ENCODE peak calls at places on chromosomes 5 and 9, in ten cellular contexts. P is dermis blood vessel endothelial cell, R is T47D, M is lower lobe of right lung, J is AG20443, B is WTC11, Y is uterus, Z is NCI-H1092 treated with DMSO at 0.1 percent for 48 hours, T is tibial artery, V is nephron progenitor cell. Q is an unnamed sample.

GRCh38 chr5:14672508-14673394 is 8.2 kb downstream of the OTULIN start:
- DNase-seq in Z (no peak), Y (no peak), T (no peak), M (no peak), V (no peak), B (no peak), P (peak; percentile 53), R (peak; percentile 22), J (peak; percentile 31), Q (peak; percentile 68)

GRCh38 chr5:137651022-137651421 is 84.9 kb downstream of the KLHL3 start:
- DNase-seq in T (no peak), V (no peak), Y (no peak), B (no peak), M (no peak), Z (no peak), P (no peak), J (no peak), R (no peak), Q (peak; percentile 60)

GRCh38 chr5:101678494-101679193 is 617.4 kb downstream of the SLCO4C1 start:
- DNase-seq in V (peak; percentile 84), P (peak; percentile 70), J (peak; percentile 72), R (peak; percentile 72), M (peak; percentile 41), Z (peak; percentile 44), T (no peak), B (peak; percentile 81), Y (peak; percentile 16), Q (peak; percentile 48)

GRCh38 chr5:32476891-32477290 is 32.4 kb upstream of the ZFR start:
- DNase-seq in R (no peak), Z (no peak), V (no peak), P (no peak), Y (no peak), T (no peak), J (no peak), B (no peak), M (no peak), Q (no peak)

GRCh38 chr5:160418561-160419457 is at the start of gene SLU7:
- DNase-seq in M (peak; percentile 94), B (peak; percentile 94), Y (peak; percentile 96), Z (peak; percentile 84), V (peak; percentile 95), P (peak; percentile 98), J (peak; percentile 98), R (peak; percentile 98), T (peak; percentile 97), Q (peak; percentile 96)

GRCh38 chr9:131275332-131276106 is 791 bp downstream of the FAM78A start:
- DNase-seq in T (no peak), V (peak; percentile 44), J (no peak), Y (no peak), R (no peak), P (peak; percentile 44), M (no peak), B (peak; percentile 59), Z (no peak), Q (no peak)

GRCh38 chr5:173925449-173926071 is 37.4 kb downstream of the CPEB4 start:
- DNase-seq in T (no peak), M (peak; percentile 51), R (peak; percentile 73), Z (peak; percentile 18), J (peak; percentile 34), B (peak; percentile 31), Y (no peak), P (peak; percentile 79), V (peak; percentile 34), Q (no peak)

GRCh38 chr9:27564031-27564430 is 9.2 kb downstream of the C9orf72 start:
- DNase-seq in Y (no peak), J (no peak), R (no peak), M (no peak), V (no peak), B (no peak), P (no peak), Z (no peak), T (no peak), Q (no peak)

GRCh38 chr9:25691786-25692185 is 13.5 kb upstream of the TUSC1 start:
- DNase-seq in J (no peak), Y (no peak), Z (no peak), M (no peak), V (no peak), B (no peak), P (no peak), R (no peak), T (no peak), Q (no peak)

GRCh38 chr9:91361294-91362201 is at the start of gene AUH:
- DNase-seq in V (peak; percentile 90), P (peak; percentile 88), Z (peak; percentile 66), M (peak; percentile 91), J (peak; percentile 100), R (peak; percentile 76), Y (peak; percentile 92), T (peak; percentile 92), B (peak; percentile 87), Q (peak; percentile 82)

GRCh38 chr9:134422701-134423100 is 96.4 kb downstream of the RXRA start:
- DNase-seq in J (no peak), B (no peak), P (no peak), M (peak; percentile 65), V (no peak), R (no peak), Y (peak; percentile 68), Z (no peak), T (no peak), Q (peak; percentile 91)

GRCh38 chr9:108618906-108619550 is 236.8 kb downstream of the ACTL7B start:
- DNase-seq in Y (no peak), J (peak; percentile 17), Z (no peak), M (no peak), T (no peak), V (no peak), P (no peak), B (no peak), R (no peak), Q (no peak)

GRCh38 chr9:87540444-87541105 is 42.9 kb downstream of the DAPK1 start:
- DNase-seq in B (no peak), Y (no peak), M (no peak), J (no peak), P (no peak), V (no peak), Z (no peak), R (no peak), T (no peak), Q (no peak)

GRCh38 chr9:38017149-38017884 is 51.7 kb downstream of the SHB start:
- DNase-seq in B (peak; percentile 85), M (peak; percentile 81), V (peak; percentile 62), T (peak; percentile 83), R (peak; percentile 83), J (peak; percentile 73), Y (no peak), P (peak; percentile 74), Z (peak; percentile 37), Q (peak; percentile 75)

GRCh38 chr5:15533124-15533893 is 33.3 kb downstream of the FBXL7 start:
- DNase-seq in R (no peak), M (no peak), V (no peak), T (no peak), J (peak; percentile 64), P (no peak), Z (no peak), Y (no peak), B (no peak), Q (no peak)

GRCh38 chr9:120109242-120109641 is 470.7 kb downstream of the CDK5RAP2 start:
- DNase-seq in R (peak; percentile 61), T (no peak), B (peak; percentile 78), V (peak; percentile 53), P (no peak), Y (no peak), M (no peak), J (peak; percentile 38), Z (peak; percentile 52), Q (no peak)

GRCh38 chr5:66963559-66963971 is 233.0 kb downstream of the CD180 start:
- DNase-seq in M (no peak), P (no peak), R (peak; percentile 23), V (no peak), B (peak; percentile 39), Y (no peak), Z (no peak), J (peak; percentile 37), T (no peak), Q (peak; percentile 16)

GRCh38 chr9:109252291-109252690 is 68.6 kb downstream of the EPB41L4B start:
- DNase-seq in T (no peak), Y (no peak), P (no peak), B (no peak), R (no peak), J (no peak), V (no peak), Z (no peak), M (no peak), Q (no peak)

GRCh38 chr5:88660947-88661869 is 221.8 kb downstream of the MEF2C start:
- DNase-seq in B (peak; percentile 97), M (no peak), R (no peak), Z (no peak), P (peak; percentile 64), Y (peak; percentile 38), T (peak; percentile 83), J (peak; percentile 95), V (peak; percentile 93), Q (peak; percentile 95)

GRCh38 chr5:139312075-139312474 is 18.5 kb downstream of the MATR3 start:
- DNase-seq in R (no peak), V (peak; percentile 30), J (no peak), Z (no peak), P (no peak), B (no peak), M (no peak), T (no peak), Y (no peak), Q (no peak)

GRCh38 chr9:130927995-130928900 is 10.8 kb downstream of the FIBCD1 start:
- DNase-seq in T (no peak), J (peak; percentile 34), M (no peak), P (peak; percentile 24), R (no peak), Y (no peak), V (peak; percentile 42), B (no peak), Z (peak; percentile 55), Q (peak; percentile 83)

GRCh38 chr5:43573058-43573457 is 16.2 kb upstream of the PAIP1 start:
- DNase-seq in P (peak; percentile 39), M (no peak), B (no peak), T (no peak), V (no peak), J (peak; percentile 21), Z (no peak), Y (no peak), R (no peak), Q (no peak)

GRCh38 chr5:107474724-107475489 is 195.8 kb downstream of the EFNA5 start:
- DNase-seq in B (no peak), J (no peak), Z (no peak), Y (no peak), P (peak; percentile 52), R (peak; percentile 25), V (no peak), T (no peak), M (no peak), Q (no peak)

GRCh38 chr9:138100711-138101349 is 223.2 kb downstream of the CACNA1B start:
- DNase-seq in Z (no peak), R (peak; percentile 59), J (no peak), Y (peak; percentile 6), P (peak; percentile 15), T (no peak), V (no peak), B (peak; percentile 53), M (peak; percentile 36), Q (no peak)

GRCh38 chr5:149017669-149018068 is 45.2 kb downstream of the SH3TC2 start:
- DNase-seq in B (no peak), T (no peak), V (no peak), R (no peak), J (no peak), P (no peak), M (no peak), Y (no peak), Z (no peak), Q (no peak)

GRCh38 chr9:128203842-128204551 is 818 bp downstream of the DNM1 start:
- DNase-seq in P (peak; percentile 23), B (peak; percentile 55), T (no peak), Y (peak; percentile 52), R (no peak), V (peak; percentile 53), Z (peak; percentile 68), M (no peak), J (peak; percentile 71), Q (no peak)